ENCODE peak calls at places on chromosomes 6 and 20, in six cellular contexts. One of them, this sample, is unnamed. For H3K4me1, the result is how much of the 10 kb centered on the place peaks cover.

GRCh38 chr20:25290646-25291431 is 43.0 kb downstream of the PYGB start:
- DNase-seq in tibial artery: no peak
- DNase-seq in body of pancreas: no peak
- DNase-seq in lower lobe of right lung: no peak
- DNase-seq in OCI-LY7: no peak
- DNase-seq in upper lobe of right lung: no peak
- DNase-seq in this sample: no peak

GRCh38 chr6:5782783-5783567 is 223.8 kb downstream of the NRN1 start:
- DNase-seq in body of pancreas: peak
- DNase-seq in OCI-LY7: no peak
- DNase-seq in lower lobe of right lung: no peak
- DNase-seq in tibial artery: no peak
- DNase-seq in upper lobe of right lung: no peak
- DNase-seq in this sample: no peak

GRCh38 chr6:143139239-143139784 is 78.6 kb downstream of the AIG1 start:
- DNase-seq in tibial artery: no peak
- DNase-seq in lower lobe of right lung: no peak
- DNase-seq in body of pancreas: no peak
- DNase-seq in OCI-LY7: no peak
- DNase-seq in upper lobe of right lung: no peak
- DNase-seq in this sample: no peak

GRCh38 chr6:109454483-109455160 is 950 bp downstream of the MICAL1 start:
- DNase-seq in tibial artery: peak
- DNase-seq in OCI-LY7: peak
- DNase-seq in lower lobe of right lung: peak
- DNase-seq in body of pancreas: no peak
- DNase-seq in upper lobe of right lung: peak
- DNase-seq in this sample: peak

GRCh38 chr6:17705428-17705777 is 1.3 kb downstream of the NUP153 start:
- DNase-seq in body of pancreas: peak
- DNase-seq in tibial artery: peak
- DNase-seq in upper lobe of right lung: no peak
- DNase-seq in lower lobe of right lung: no peak
- DNase-seq in OCI-LY7: no peak
- DNase-seq in this sample: peak

GRCh38 chr20:62624325-62624690 is 18.0 kb upstream of the SLCO4A1 start:
- DNase-seq in upper lobe of right lung: no peak
- DNase-seq in body of pancreas: peak
- DNase-seq in tibial artery: no peak
- DNase-seq in OCI-LY7: peak
- DNase-seq in lower lobe of right lung: no peak
- DNase-seq in this sample: no peak

GRCh38 chr6:106908386-106908840 is 66.1 kb downstream of the CD24 start:
- DNase-seq in body of pancreas: no peak
- DNase-seq in tibial artery: no peak
- DNase-seq in lower lobe of right lung: no peak
- DNase-seq in upper lobe of right lung: no peak
- DNase-seq in OCI-LY7: no peak
- DNase-seq in this sample: no peak

GRCh38 chr6:30185846-30186484 is 22.6 kb downstream of the TRIM15 start:
- DNase-seq in body of pancreas: no peak
- DNase-seq in lower lobe of right lung: no peak
- DNase-seq in upper lobe of right lung: no peak
- DNase-seq in OCI-LY7: no peak
- DNase-seq in tibial artery: no peak
- DNase-seq in this sample: no peak

GRCh38 chr6:152096863-152097496 is 289.5 kb downstream of the ESR1 start:
- DNase-seq in lower lobe of right lung: no peak
- DNase-seq in tibial artery: no peak
- DNase-seq in OCI-LY7: no peak
- DNase-seq in body of pancreas: no peak
- DNase-seq in upper lobe of right lung: no peak
- DNase-seq in this sample: no peak

GRCh38 chr6:41650120-41650519 is 11.9 kb downstream of the MDFI start:
- DNase-seq in lower lobe of right lung: no peak
- DNase-seq in body of pancreas: no peak
- DNase-seq in tibial artery: peak
- DNase-seq in OCI-LY7: no peak
- DNase-seq in upper lobe of right lung: peak
- DNase-seq in this sample: no peak

GRCh38 chr6:89527634-89528033 is 94.7 kb downstream of the ANKRD6 start:
- DNase-seq in tibial artery: no peak
- DNase-seq in upper lobe of right lung: no peak
- DNase-seq in OCI-LY7: no peak
- DNase-seq in body of pancreas: no peak
- DNase-seq in lower lobe of right lung: no peak
- DNase-seq in this sample: no peak

GRCh38 chr6:80991316-80991715 is 761.2 kb downstream of the TENT5A start:
- DNase-seq in OCI-LY7: no peak
- DNase-seq in body of pancreas: no peak
- DNase-seq in lower lobe of right lung: no peak
- DNase-seq in upper lobe of right lung: no peak
- DNase-seq in tibial artery: no peak
- DNase-seq in this sample: no peak

GRCh38 chr6:75991941-75992340 is 80.5 kb downstream of the IMPG1 start:
- DNase-seq in lower lobe of right lung: no peak
- DNase-seq in tibial artery: no peak
- DNase-seq in OCI-LY7: no peak
- DNase-seq in upper lobe of right lung: no peak
- DNase-seq in body of pancreas: peak
- DNase-seq in this sample: no peak

DNA sequence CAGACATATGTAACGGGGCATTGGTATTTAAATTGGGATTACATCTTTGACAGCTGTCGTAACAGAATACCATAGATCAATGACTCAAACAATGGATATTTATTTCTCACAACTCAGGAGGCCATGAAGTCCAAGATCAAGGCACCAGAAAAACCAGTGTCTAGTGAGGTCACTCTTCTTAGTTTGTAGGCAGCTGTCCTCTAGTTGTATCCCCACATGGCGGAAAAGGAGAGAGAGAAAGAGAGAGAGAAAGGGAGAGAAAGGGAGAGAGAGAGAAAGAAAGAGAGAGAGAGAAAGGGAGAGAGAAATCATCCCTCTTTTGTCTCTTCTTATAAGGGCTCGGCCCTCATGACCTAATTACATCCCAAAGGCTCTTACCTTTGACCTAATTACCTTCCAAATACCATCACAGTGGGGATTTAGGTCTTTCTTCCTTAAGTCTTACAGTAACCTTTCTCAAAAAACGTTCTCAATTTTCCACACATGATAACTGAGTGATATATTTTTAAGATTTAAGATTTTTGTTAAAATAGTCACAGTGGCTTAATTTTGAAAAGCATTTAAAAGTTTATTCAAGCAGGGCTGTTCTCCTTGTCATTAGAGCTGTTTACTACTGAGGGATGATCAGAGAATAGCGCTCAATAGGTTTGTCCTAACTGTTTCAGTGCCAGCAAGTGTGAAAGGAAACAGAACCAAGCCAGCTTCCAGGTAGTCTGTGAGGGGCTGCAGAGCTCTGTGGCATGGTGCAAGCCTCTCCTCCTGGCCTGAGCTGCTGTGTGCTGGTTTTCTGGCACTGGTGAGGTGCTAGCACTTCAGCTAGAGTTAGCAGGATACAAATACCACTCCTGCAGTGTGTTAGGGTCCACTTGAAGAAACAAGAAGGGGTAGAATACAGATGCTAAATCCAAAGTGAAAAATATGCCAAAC is 79.0 kb downstream of the IMPG1 start:
- DNase-seq in body of pancreas: no peak
- DNase-seq in upper lobe of right lung: no peak
- DNase-seq in OCI-LY7: no peak
- DNase-seq in tibial artery: no peak
- DNase-seq in lower lobe of right lung: no peak
- DNase-seq in this sample: no peak
- H3K27ac ChIP-seq in body of pancreas: no peak
- H3K27ac ChIP-seq in upper lobe of right lung: no peak
- H3K27ac ChIP-seq in OCI-LY7: no peak
- H3K27ac ChIP-seq in tibial artery: no peak
- H3K27ac ChIP-seq in lower lobe of right lung: no peak
- H3K27ac ChIP-seq in this sample: no peak

GRCh38 chr20:56391037-56391436 is 978 bp downstream of the AURKA start:
- DNase-seq in tibial artery: no peak
- DNase-seq in OCI-LY7: peak
- DNase-seq in upper lobe of right lung: no peak
- DNase-seq in lower lobe of right lung: no peak
- DNase-seq in body of pancreas: no peak
- DNase-seq in this sample: no peak

GRCh38 chr20:56389807-56390206 is 2.2 kb downstream of the AURKA start:
- DNase-seq in tibial artery: no peak
- DNase-seq in lower lobe of right lung: no peak
- DNase-seq in OCI-LY7: no peak
- DNase-seq in body of pancreas: no peak
- DNase-seq in upper lobe of right lung: no peak
- DNase-seq in this sample: no peak

GRCh38 chr20:56391596-56392281 is at the start of gene AURKA:
- DNase-seq in tibial artery: no peak
- DNase-seq in OCI-LY7: no peak
- DNase-seq in lower lobe of right lung: no peak
- DNase-seq in upper lobe of right lung: no peak
- DNase-seq in body of pancreas: no peak
- DNase-seq in this sample: no peak

GRCh38 chr20:56386219-56386618 is 5.8 kb downstream of the AURKA start:
- DNase-seq in OCI-LY7: no peak
- DNase-seq in body of pancreas: peak
- DNase-seq in upper lobe of right lung: no peak
- DNase-seq in lower lobe of right lung: no peak
- DNase-seq in tibial artery: no peak
- DNase-seq in this sample: no peak

GRCh38 chr20:56388882-56389281 is 3.1 kb downstream of the AURKA start:
- DNase-seq in OCI-LY7: no peak
- DNase-seq in body of pancreas: no peak
- DNase-seq in upper lobe of right lung: no peak
- DNase-seq in tibial artery: no peak
- DNase-seq in lower lobe of right lung: no peak
- DNase-seq in this sample: no peak
- H3K4me1 ChIP-seq in OCI-LY7: under half
- H3K4me1 ChIP-seq in body of pancreas: under half
- H3K4me1 ChIP-seq in upper lobe of right lung: under half
- H3K4me1 ChIP-seq in tibial artery: under half
- H3K4me1 ChIP-seq in lower lobe of right lung: under half
- H3K4me1 ChIP-seq in this sample: under half

GRCh38 chr6:144262470-144263369 is 22.4 kb upstream of the UTRN start:
- DNase-seq in OCI-LY7: peak
- DNase-seq in lower lobe of right lung: no peak
- DNase-seq in tibial artery: no peak
- DNase-seq in upper lobe of right lung: no peak
- DNase-seq in body of pancreas: peak
- DNase-seq in this sample: no peak
- TF ChIP-seq CTCF in OCI-LY7: peak
- TF ChIP-seq CTCF in lower lobe of right lung: no peak
- TF ChIP-seq CTCF in tibial artery: no peak
- TF ChIP-seq CTCF in upper lobe of right lung: no peak
- TF ChIP-seq CTCF in body of pancreas: no peak
- TF ChIP-seq CTCF in this sample: no peak

DNA sequence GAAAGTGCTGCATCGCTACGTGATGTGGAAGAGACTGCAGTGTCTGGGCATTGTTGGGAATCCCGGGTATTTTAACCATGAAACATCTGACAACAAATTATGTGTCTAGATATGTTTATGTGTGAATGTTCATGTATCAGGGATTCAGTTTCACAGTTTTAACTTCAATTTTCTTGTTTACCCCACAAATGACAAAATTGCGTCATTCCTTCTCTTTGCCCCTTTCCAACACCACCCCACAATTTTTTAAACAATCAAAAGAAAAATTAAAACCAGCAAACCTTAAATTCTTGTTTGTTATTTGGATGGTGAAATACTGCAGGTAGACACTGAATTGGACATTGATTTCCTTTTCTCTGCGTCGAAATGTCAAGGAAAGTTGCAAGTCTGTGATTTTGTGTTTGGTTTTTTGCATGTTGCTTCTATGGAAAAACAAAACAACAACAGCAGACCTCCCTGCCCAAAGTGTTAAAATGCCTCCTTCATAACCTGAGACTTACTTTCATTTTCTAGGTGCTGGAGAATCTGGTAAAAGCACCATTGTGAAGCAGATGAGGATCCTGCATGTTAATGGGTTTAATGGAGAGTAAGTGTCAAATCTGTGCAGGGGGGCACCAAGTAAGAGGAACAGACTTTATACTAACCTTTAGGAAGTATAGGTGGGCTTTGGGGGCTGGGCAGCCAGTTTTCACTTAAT is 42.7 kb downstream of the GNAS start:
- DNase-seq in lower lobe of right lung: no peak
- DNase-seq in upper lobe of right lung: no peak
- DNase-seq in body of pancreas: no peak
- DNase-seq in OCI-LY7: no peak
- DNase-seq in tibial artery: no peak
- DNase-seq in this sample: no peak
- H3K27ac ChIP-seq in lower lobe of right lung: no peak
- H3K27ac ChIP-seq in upper lobe of right lung: no peak
- H3K27ac ChIP-seq in body of pancreas: no peak
- H3K27ac ChIP-seq in OCI-LY7: peak
- H3K27ac ChIP-seq in tibial artery: peak
- H3K27ac ChIP-seq in this sample: peak

GRCh38 chr6:111625511-111626331 is 20.0 kb upstream of the TRAF3IP2 start:
- DNase-seq in upper lobe of right lung: peak
- DNase-seq in body of pancreas: peak
- DNase-seq in lower lobe of right lung: no peak
- DNase-seq in tibial artery: peak
- DNase-seq in OCI-LY7: no peak
- DNase-seq in this sample: no peak
- H3K4me1 ChIP-seq in upper lobe of right lung: under half
- H3K4me1 ChIP-seq in body of pancreas: under half
- H3K4me1 ChIP-seq in lower lobe of right lung: under half
- H3K4me1 ChIP-seq in tibial artery: under half
- H3K4me1 ChIP-seq in OCI-LY7: under half
- H3K4me1 ChIP-seq in this sample: under half

GRCh38 chr20:48737463-48738093 is 90.2 kb downstream of the PREX1 start:
- DNase-seq in lower lobe of right lung: no peak
- DNase-seq in upper lobe of right lung: no peak
- DNase-seq in OCI-LY7: no peak
- DNase-seq in tibial artery: no peak
- DNase-seq in body of pancreas: no peak
- DNase-seq in this sample: no peak

GRCh38 chr20:48739395-48740268 is 88.2 kb downstream of the PREX1 start:
- DNase-seq in OCI-LY7: no peak
- DNase-seq in lower lobe of right lung: no peak
- DNase-seq in tibial artery: no peak
- DNase-seq in body of pancreas: no peak
- DNase-seq in upper lobe of right lung: no peak
- DNase-seq in this sample: no peak

GRCh38 chr20:48740269-48740603 is 87.6 kb downstream of the PREX1 start:
- DNase-seq in body of pancreas: no peak
- DNase-seq in OCI-LY7: no peak
- DNase-seq in lower lobe of right lung: no peak
- DNase-seq in upper lobe of right lung: no peak
- DNase-seq in tibial artery: no peak
- DNase-seq in this sample: no peak

GRCh38 chr20:48738094-48738398 is 89.8 kb downstream of the PREX1 start:
- DNase-seq in upper lobe of right lung: no peak
- DNase-seq in OCI-LY7: no peak
- DNase-seq in body of pancreas: no peak
- DNase-seq in tibial artery: no peak
- DNase-seq in lower lobe of right lung: no peak
- DNase-seq in this sample: no peak

GRCh38 chr20:48738399-48739304 is 89.1 kb downstream of the PREX1 start:
- DNase-seq in body of pancreas: no peak
- DNase-seq in OCI-LY7: peak
- DNase-seq in lower lobe of right lung: no peak
- DNase-seq in tibial artery: no peak
- DNase-seq in upper lobe of right lung: no peak
- DNase-seq in this sample: no peak
- TF ChIP-seq CTCF in body of pancreas: no peak
- TF ChIP-seq CTCF in OCI-LY7: no peak
- TF ChIP-seq CTCF in lower lobe of right lung: no peak
- TF ChIP-seq CTCF in tibial artery: no peak
- TF ChIP-seq CTCF in upper lobe of right lung: no peak
- TF ChIP-seq CTCF in this sample: no peak

GRCh38 chr6:112243861-112244415 is 10.4 kb downstream of the LAMA4 start:
- DNase-seq in body of pancreas: no peak
- DNase-seq in tibial artery: no peak
- DNase-seq in lower lobe of right lung: no peak
- DNase-seq in upper lobe of right lung: no peak
- DNase-seq in OCI-LY7: no peak
- DNase-seq in this sample: no peak
- H3K27ac ChIP-seq in body of pancreas: no peak
- H3K27ac ChIP-seq in tibial artery: peak
- H3K27ac ChIP-seq in lower lobe of right lung: peak
- H3K27ac ChIP-seq in upper lobe of right lung: peak
- H3K27ac ChIP-seq in OCI-LY7: no peak
- H3K27ac ChIP-seq in this sample: no peak